ENCODE peak calls at places on chromosomes 4 and X, in ten cellular contexts. J is fibroblast of pulmonary artery, Y is fibroblast of the aortic adventitia, T is fibroblast of mammary gland, K is kidney, P is sigmoid colon, F is HCT116, U is HepG2, I is right cardiac atrium, H is heart right ventricle. V is an unnamed sample.

GRCh38 chr4:25144870-25145481 is 15.3 kb downstream of the SEPSECS start:
- DNase-seq in H (no peak), U (no peak), J (peak), I (no peak), K (no peak), F (peak), Y (peak), P (no peak), T (peak), V (no peak)

GRCh38 chr4:20288846-20289512 is 37.3 kb downstream of the SLIT2 start:
- DNase-seq in I (no peak), Y (peak), P (no peak), F (no peak), K (no peak), J (peak), H (no peak), U (no peak), T (peak), V (no peak)

GRCh38 chrX:133983974-133984578 is 1.3 kb downstream of the GPC3 start:
- DNase-seq in P (no peak), J (no peak), Y (no peak), H (no peak), U (no peak), K (peak), I (peak), T (no peak), F (no peak), V (no peak)

GRCh38 chrX:143437439-143437838 is 79.8 kb downstream of the SPANXN3 start:
- DNase-seq in Y (no peak), T (peak), H (no peak), F (no peak), J (peak), U (no peak), P (no peak), I (no peak), K (no peak), V (no peak)

GRCh38 chrX:53556868-53557267 is 122.7 kb upstream of the HSD17B10 start:
- DNase-seq in Y (no peak), H (no peak), U (no peak), F (no peak), T (no peak), K (no peak), J (peak), I (no peak), P (no peak), V (no peak)

GRCh38 chrX:149490100-149490499 is 15.0 kb downstream of the IDS start:
- DNase-seq in P (no peak), U (no peak), F (no peak), K (no peak), T (peak), I (no peak), J (no peak), Y (peak), H (no peak), V (no peak)

GRCh38 chr4:26145212-26145611 is 175.6 kb upstream of the RBPJ start:
- DNase-seq in K (no peak), H (no peak), F (no peak), Y (no peak), T (no peak), P (no peak), I (no peak), J (no peak), U (peak), V (no peak)

GRCh38 chr4:121336706-121337105 is 44.1 kb downstream of the QRFPR start:
- DNase-seq in Y (no peak), H (no peak), U (no peak), F (no peak), P (no peak), T (no peak), J (no peak), K (no peak), I (no peak), V (no peak)

GRCh38 chrX:74118503-74118902 is 185.5 kb upstream of the ZCCHC13 start:
- DNase-seq in T (no peak), F (no peak), P (no peak), Y (no peak), U (no peak), K (no peak), I (no peak), J (no peak), H (no peak), V (no peak)

GRCh38 chrX:653316-653715 is 22.7 kb downstream of the SHOX start:
- DNase-seq in K (no peak), H (no peak), Y (no peak), P (no peak), U (no peak), I (no peak), J (no peak), F (no peak), T (no peak), V (no peak)

GRCh38 chr4:102640669-102641068 is 120.1 kb downstream of the MANBA start:
- DNase-seq in J (peak), T (peak), P (no peak), Y (peak), I (no peak), U (no peak), K (no peak), F (no peak), H (no peak), V (no peak)

GRCh38 chr4:15374697-15375096 is 53.1 kb upstream of the C1QTNF7 start:
- DNase-seq in K (no peak), Y (no peak), I (no peak), T (peak), F (no peak), J (peak), P (no peak), H (peak), U (no peak), V (no peak)

GRCh38 chr4:15376145-15376544 is 51.7 kb upstream of the C1QTNF7 start:
- DNase-seq in F (no peak), J (no peak), K (no peak), I (no peak), T (no peak), Y (no peak), U (no peak), P (no peak), H (no peak), V (no peak)

GRCh38 chr4:15373363-15373762 is 54.5 kb upstream of the C1QTNF7 start:
- DNase-seq in H (no peak), K (no peak), I (no peak), J (no peak), F (no peak), T (peak), U (no peak), P (no peak), Y (no peak), V (no peak)

GRCh38 chr4:15376594-15376993 is 51.2 kb upstream of the C1QTNF7 start:
- DNase-seq in P (no peak), T (peak), I (no peak), K (no peak), Y (no peak), J (no peak), U (peak), H (no peak), F (no peak), V (no peak)

DNA sequence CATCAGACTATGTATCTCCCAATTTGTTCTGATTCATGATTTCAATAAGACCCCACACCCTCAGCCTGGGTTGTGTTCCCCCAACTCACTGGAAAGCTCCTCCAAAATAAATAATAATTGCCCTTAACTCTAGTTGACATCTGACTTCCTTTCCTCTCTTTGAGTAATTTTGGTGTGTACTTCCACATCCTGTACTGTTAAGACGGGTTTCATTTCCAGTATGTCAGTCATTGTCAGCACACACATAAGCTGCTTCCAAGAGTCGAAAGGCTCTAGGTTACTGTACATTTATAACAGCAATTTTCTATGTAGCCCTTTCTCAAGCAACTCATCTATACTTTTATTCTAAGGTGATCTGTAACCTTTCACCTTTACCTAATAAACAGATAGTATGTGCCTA is 52.1 kb upstream of the C1QTNF7 start:
- DNase-seq in H (no peak), U (no peak), J (no peak), I (no peak), K (no peak), P (no peak), T (no peak), F (no peak), Y (no peak), V (no peak)
- H3K4me3 ChIP-seq in H (no peak), U (no peak), J (no peak), I (no peak), K (no peak), P (no peak), T (no peak), F (no peak), Y (no peak), V (no peak)

GRCh38 chrX:70478521-70478920 is 33.9 kb downstream of the DLG3 start:
- DNase-seq in T (peak), H (no peak), P (no peak), Y (no peak), J (no peak), F (no peak), K (no peak), I (no peak), U (no peak), V (no peak)
- H3K4me3 ChIP-seq in T (peak), H (no peak), P (no peak), Y (no peak), J (no peak), F (no peak), K (no peak), I (no peak), U (no peak), V (no peak)

GRCh38 chrX:48741834-48742233 is 19.7 kb upstream of the GLOD5 start:
- DNase-seq in F (no peak), I (no peak), H (no peak), U (no peak), J (no peak), T (no peak), Y (no peak), P (no peak), K (no peak), V (no peak)

GRCh38 chrX:48736303-48736702 is 25.2 kb upstream of the GLOD5 start:
- DNase-seq in I (no peak), J (no peak), U (no peak), F (no peak), K (no peak), P (no peak), H (no peak), Y (no peak), T (no peak), V (no peak)

GRCh38 chrX:48737940-48738339 is 23.6 kb upstream of the GLOD5 start:
- DNase-seq in U (no peak), T (no peak), K (no peak), H (no peak), I (no peak), Y (no peak), P (no peak), J (no peak), F (no peak), V (no peak)

GRCh38 chrX:48737213-48737938 is 24.2 kb upstream of the GLOD5 start:
- DNase-seq in I (peak), H (peak), J (peak), T (peak), U (peak), Y (peak), F (peak), K (peak), P (peak), V (peak)

GRCh38 chrX:48736878-48737212 is 24.7 kb upstream of the GLOD5 start:
- DNase-seq in J (no peak), P (no peak), H (no peak), Y (no peak), I (no peak), F (no peak), K (no peak), U (no peak), T (no peak), V (no peak)
- H3K4me3 ChIP-seq in J (peak), P (no peak), H (peak), Y (peak), I (peak), F (peak), K (peak), U (peak), T (peak), V (peak)

GRCh38 chrX:24168807-24169206 is 19.3 kb downstream of the ZFX start:
- DNase-seq in P (no peak), I (no peak), F (no peak), Y (no peak), H (no peak), T (no peak), K (no peak), J (no peak), U (no peak), V (no peak)
- H3K4me3 ChIP-seq in P (no peak), I (no peak), F (no peak), Y (no peak), H (no peak), T (no peak), K (no peak), J (no peak), U (no peak), V (no peak)

GRCh38 chr4:107037188-107037587 is 1.1 kb upstream of the DKK2 start:
- DNase-seq in U (no peak), H (no peak), T (peak), F (no peak), Y (peak), K (peak), P (peak), J (peak), I (peak), V (no peak)

GRCh38 chr4:107034982-107035710 is 967 bp downstream of the DKK2 start:
- DNase-seq in Y (peak), F (no peak), I (peak), T (peak), J (no peak), P (peak), H (no peak), U (no peak), K (peak), V (no peak)

GRCh38 chr4:107036602-107037151 is 564 bp upstream of the DKK2 start:
- DNase-seq in U (no peak), T (no peak), F (no peak), Y (peak), P (peak), J (no peak), I (no peak), H (no peak), K (no peak), V (no peak)

GRCh38 chr4:107035711-107036601 is at the start of gene DKK2:
- DNase-seq in Y (peak), T (peak), K (peak), P (peak), I (peak), F (no peak), H (no peak), J (no peak), U (no peak), V (no peak)

GRCh38 chr4:107034091-107034698 is 1.9 kb downstream of the DKK2 start:
- DNase-seq in P (peak), H (no peak), U (peak), Y (peak), K (peak), J (no peak), F (no peak), I (peak), T (peak), V (no peak)
- H3K4me3 ChIP-seq in P (peak), H (no peak), U (no peak), Y (peak), K (no peak), J (no peak), F (no peak), I (peak), T (peak), V (no peak)

GRCh38 chr4:114886761-114887160 is 226.7 kb downstream of the NDST4 start:
- DNase-seq in I (no peak), H (no peak), F (no peak), T (no peak), U (no peak), K (no peak), Y (no peak), P (no peak), J (no peak), V (no peak)

DNA sequence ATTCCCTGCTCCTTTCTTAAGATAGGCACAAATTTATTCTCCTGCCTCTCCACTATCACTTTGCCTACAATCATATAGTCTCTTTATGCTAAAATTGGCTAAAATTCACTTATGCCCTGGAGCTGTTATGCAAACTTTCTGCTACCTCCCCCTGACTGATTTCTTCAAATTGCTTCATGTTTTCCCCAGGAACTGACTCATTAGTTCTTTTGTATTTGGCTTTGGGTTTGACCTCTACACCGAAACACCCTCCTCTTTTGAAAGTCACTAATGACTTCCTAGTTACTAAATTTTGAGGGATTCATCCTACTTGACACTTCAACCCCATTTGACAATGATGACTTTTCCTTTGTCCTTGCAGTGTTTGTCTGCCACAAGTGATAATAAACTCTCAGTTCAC is 222.6 kb downstream of the NDST4 start:
- DNase-seq in K (no peak), H (no peak), T (peak), I (no peak), P (no peak), U (no peak), J (no peak), F (no peak), Y (no peak), V (no peak)
- H3K4me3 ChIP-seq in K (no peak), H (no peak), T (no peak), I (no peak), P (no peak), U (no peak), J (no peak), F (no peak), Y (no peak), V (no peak)

GRCh38 chr4:113511944-113512343 is 249.6 kb downstream of the CAMK2D start:
- DNase-seq in F (no peak), J (no peak), Y (no peak), P (no peak), H (no peak), I (no peak), U (no peak), K (no peak), T (no peak), V (no peak)
- H3K4me3 ChIP-seq in F (no peak), J (no peak), Y (no peak), P (no peak), H (no peak), I (no peak), U (no peak), K (no peak), T (no peak), V (no peak)